ENCODE peak calls at places on chromosomes 4 and X, in five cellular contexts. Z is naive thymus-derived CD4-positive, alpha-beta T cell; F is tibial artery; K is WERI-Rb-1; E is neuronal stem cell. D is an unnamed sample. For H3K36me3, the result is how much of the 10 kb centered on the place peaks cover.

GRCh38 chrX:13109811-13110210 is 65.4 kb upstream of the FAM9C start:
- DNase-seq in Z (no peak), E (no peak), K (no peak), F (no peak), D (no peak)

GRCh38 chr4:122666527-122667245 is 45.8 kb upstream of the IL21 start:
- DNase-seq in E (no peak), Z (no peak), F (no peak), K (no peak), D (no peak)

GRCh38 chr4:25351777-25352421 is 25.2 kb upstream of the ANAPC4 start:
- DNase-seq in F (no peak), Z (no peak), K (no peak), E (no peak), D (no peak)

GRCh38 chr4:80096175-80096850 is 23.3 kb upstream of the ANTXR2 start:
- DNase-seq in F (no peak), E (no peak), Z (no peak), K (no peak), D (no peak)

GRCh38 chr4:83075696-83076095 is 38.8 kb downstream of the PLAC8 start:
- DNase-seq in E (no peak), K (no peak), Z (no peak), F (no peak), D (no peak)

GRCh38 chr4:178681871-178682270 is 1239.6 kb upstream of the AGA start:
- DNase-seq in Z (no peak), E (no peak), K (no peak), F (no peak), D (no peak)

GRCh38 chr4:26779674-26780073 is 81.0 kb upstream of the STIM2 start:
- DNase-seq in E (no peak), K (no peak), Z (no peak), F (no peak), D (no peak)

GRCh38 chr4:158649111-158649680 is 22.5 kb downstream of the C4orf46 start:
- DNase-seq in F (peak), E (no peak), Z (no peak), K (no peak), D (no peak)

GRCh38 chrX:30577362-30577961 is at the start of gene TASL:
- DNase-seq in F (no peak), K (no peak), E (no peak), Z (peak), D (no peak)

GRCh38 chr4:24471623-24472510 is 112.5 kb downstream of the DHX15 start:
- DNase-seq in F (no peak), Z (no peak), K (peak), E (peak), D (peak)

GRCh38 chr4:1039493-1040343 is 28.3 kb downstream of the FGFRL1 start:
- DNase-seq in E (no peak), F (peak), Z (no peak), K (no peak), D (peak)

GRCh38 chrX:111837226-111837625 is 38.8 kb upstream of the TRPC5OS start:
- DNase-seq in F (no peak), Z (no peak), E (no peak), K (no peak), D (no peak)

GRCh38 chrX:23811135-23811781 is 28.3 kb downstream of the SAT1 start:
- DNase-seq in Z (no peak), F (peak), K (no peak), E (no peak), D (no peak)

GRCh38 chr4:154425514-154425913 is 66.1 kb downstream of the DCHS2 start:
- DNase-seq in K (no peak), F (no peak), E (no peak), Z (no peak), D (no peak)

GRCh38 chr4:74631338-74631737 is 163.0 kb downstream of the BTC start:
- DNase-seq in K (no peak), F (no peak), E (no peak), Z (no peak), D (no peak)

GRCh38 chrX:2748815-2749188 is 3.0 kb upstream of the XG start:
- DNase-seq in K (no peak), F (no peak), E (no peak), Z (no peak), D (no peak)

GRCh38 chr4:137852326-137852725 is 320.0 kb upstream of the PCDH18 start:
- DNase-seq in F (no peak), Z (no peak), E (no peak), K (no peak), D (no peak)

GRCh38 chr4:6422105-6422504 is 50.3 kb downstream of the PPP2R2C start:
- DNase-seq in F (no peak), Z (no peak), E (no peak), K (no peak), D (no peak)

GRCh38 chr4:111883557-111883999 is 261.7 kb upstream of the FAM241A start:
- DNase-seq in E (no peak), K (peak), F (no peak), Z (no peak), D (no peak)

GRCh38 chrX:130893356-130894085 is 9.5 kb downstream of the ENOX2 start:
- DNase-seq in E (no peak), K (no peak), F (no peak), Z (no peak), D (no peak)

GRCh38 chr4:125043453-125043852 is 271.3 kb upstream of the FAT4 start:
- DNase-seq in K (no peak), E (no peak), F (no peak), Z (no peak), D (no peak)

GRCh38 chrX:40201486-40201885 is 103.7 kb upstream of the BCOR start:
- DNase-seq in E (no peak), F (no peak), K (no peak), Z (no peak), D (no peak)

GRCh38 chrX:12949927-12950656 is 24.8 kb upstream of the TMSB4X start:
- DNase-seq in K (no peak), Z (peak), F (peak), E (no peak), D (no peak)

GRCh38 chr4:26219206-26219605 is 101.6 kb upstream of the RBPJ start:
- DNase-seq in K (no peak), E (no peak), F (no peak), Z (no peak), D (no peak)

GRCh38 chr4:61411241-61411640 is 211.1 kb downstream of the ADGRL3 start:
- DNase-seq in F (no peak), Z (no peak), E (no peak), K (no peak), D (no peak)

GRCh38 chr4:138865765-138866164 is 149.8 kb upstream of the NOCT start:
- DNase-seq in E (no peak), Z (no peak), K (no peak), F (no peak), D (no peak)

GRCh38 chrX:148612431-148612830 is 112.0 kb downstream of the AFF2 start:
- DNase-seq in F (no peak), E (no peak), Z (no peak), K (no peak), D (no peak)

DNA sequence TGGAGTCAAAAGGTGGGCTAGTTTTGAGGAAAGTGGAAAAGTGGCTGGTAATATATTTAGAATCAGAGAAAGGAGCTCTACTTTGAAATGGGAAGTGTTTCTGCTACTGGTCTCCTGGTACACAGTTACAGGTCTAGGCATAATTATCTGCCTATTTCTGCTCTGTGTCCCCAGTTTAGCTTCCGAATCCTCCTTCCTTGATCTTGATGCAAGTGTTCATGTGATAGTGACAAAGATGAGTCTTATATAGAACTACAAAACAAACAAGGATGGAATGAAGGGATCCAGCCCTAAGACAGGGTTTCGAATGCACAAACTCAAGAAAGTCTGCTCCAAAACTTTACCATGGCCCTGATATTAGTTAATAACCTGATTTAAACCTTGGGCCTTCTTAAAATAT is 580.2 kb downstream of the INPP4B start:
- DNase-seq in Z (no peak), F (no peak), E (no peak), K (no peak), D (no peak)
- H3K4me3 ChIP-seq in Z (no peak), F (no peak), E (no peak), K (no peak), D (no peak)

DNA sequence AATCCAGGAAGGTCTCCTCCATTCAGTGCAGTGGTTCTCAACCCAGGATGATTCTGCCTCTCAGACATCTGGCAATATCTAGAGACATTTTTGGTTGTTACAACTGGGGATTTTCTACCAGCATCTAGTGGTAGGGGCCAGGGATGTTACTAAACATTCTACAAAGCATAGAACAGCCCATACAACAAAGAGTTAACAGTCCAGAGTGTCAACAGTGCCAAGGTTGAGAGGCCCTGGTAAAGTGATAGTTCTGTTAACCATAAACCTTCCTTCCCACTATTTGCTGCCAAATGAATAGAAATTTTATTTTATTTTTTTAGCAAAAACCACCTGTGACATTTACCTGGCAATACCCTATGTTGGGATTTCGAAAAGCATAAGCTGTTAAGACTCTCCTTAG is 92.8 kb upstream of the UCP1 start:
- DNase-seq in Z (no peak), E (no peak), K (no peak), F (no peak), D (no peak)
- H3K36me3 ChIP-seq in Z (under half), E (under half), K (under half), F (under half), D (under half)

GRCh38 chr4:94545296-94545695 is 93.6 kb downstream of the PDLIM5 start:
- DNase-seq in E (no peak), Z (no peak), F (no peak), K (no peak), D (no peak)
- H3K4me3 ChIP-seq in E (no peak), Z (no peak), F (no peak), K (no peak), D (no peak)

DNA sequence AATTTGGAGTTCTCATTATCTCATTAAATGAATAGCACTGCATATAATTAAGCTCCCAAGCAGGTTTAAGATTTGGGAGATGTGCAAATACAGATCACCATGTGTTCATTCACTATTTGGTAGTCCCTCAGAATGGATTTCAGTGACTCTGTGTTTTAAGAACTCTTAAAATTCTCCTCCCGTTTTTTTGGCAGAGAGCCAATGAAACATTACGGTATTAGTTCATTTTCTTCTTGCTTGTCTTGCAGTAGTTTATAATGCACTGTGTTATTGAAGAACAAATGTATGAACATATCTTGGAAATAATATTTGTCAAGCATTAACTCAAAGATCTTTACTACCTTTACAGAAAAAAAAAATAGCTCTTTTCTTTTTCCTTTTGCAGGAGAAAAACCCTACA is 32.7 kb downstream of the KLF3 start:
- DNase-seq in E (no peak), K (no peak), Z (no peak), F (no peak), D (no peak)
- H3K36me3 ChIP-seq in E (under half), K (under half), Z (under half), F (under half), D (under half)

GRCh38 chr4:38804654-38805295 is at the start of gene TLR1:
- DNase-seq in Z (peak), E (no peak), F (no peak), K (no peak), D (no peak)
- H3K4me3 ChIP-seq in Z (peak), E (no peak), F (peak), K (no peak), D (no peak)

GRCh38 chrX:10126834-10127233 is 29.9 kb upstream of the CLCN4 start:
- DNase-seq in E (no peak), Z (no peak), F (no peak), K (no peak), D (no peak)

GRCh38 chrX:10126044-10126443 is 30.7 kb upstream of the CLCN4 start:
- DNase-seq in E (no peak), K (no peak), Z (no peak), F (no peak), D (no peak)

GRCh38 chrX:10124506-10125247 is 32.1 kb upstream of the CLCN4 start:
- DNase-seq in Z (no peak), F (no peak), E (no peak), K (no peak), D (no peak)

GRCh38 chrX:10128386-10128785 is 28.4 kb upstream of the CLCN4 start:
- DNase-seq in E (no peak), K (no peak), F (no peak), Z (no peak), D (no peak)

GRCh38 chrX:10125248-10125615 is 31.5 kb upstream of the CLCN4 start:
- DNase-seq in E (no peak), Z (no peak), K (no peak), F (no peak), D (no peak)
- H3K36me3 ChIP-seq in E (under half), Z (under half), K (under half), F (under half), D (under half)

GRCh38 chrX:102715967-102716366 is 3.7 kb downstream of the GPRASP2 start:
- DNase-seq in F (no peak), Z (no peak), E (no peak), K (no peak), D (no peak)

GRCh38 chrX:102723456-102723855 is 2.9 kb downstream of the GPRASP3 start:
- DNase-seq in K (no peak), F (no peak), Z (no peak), E (no peak), D (no peak)

GRCh38 chrX:102714994-102715393 is 2.7 kb downstream of the GPRASP2 start:
- DNase-seq in K (no peak), E (no peak), F (no peak), Z (no peak), D (peak)

DNA sequence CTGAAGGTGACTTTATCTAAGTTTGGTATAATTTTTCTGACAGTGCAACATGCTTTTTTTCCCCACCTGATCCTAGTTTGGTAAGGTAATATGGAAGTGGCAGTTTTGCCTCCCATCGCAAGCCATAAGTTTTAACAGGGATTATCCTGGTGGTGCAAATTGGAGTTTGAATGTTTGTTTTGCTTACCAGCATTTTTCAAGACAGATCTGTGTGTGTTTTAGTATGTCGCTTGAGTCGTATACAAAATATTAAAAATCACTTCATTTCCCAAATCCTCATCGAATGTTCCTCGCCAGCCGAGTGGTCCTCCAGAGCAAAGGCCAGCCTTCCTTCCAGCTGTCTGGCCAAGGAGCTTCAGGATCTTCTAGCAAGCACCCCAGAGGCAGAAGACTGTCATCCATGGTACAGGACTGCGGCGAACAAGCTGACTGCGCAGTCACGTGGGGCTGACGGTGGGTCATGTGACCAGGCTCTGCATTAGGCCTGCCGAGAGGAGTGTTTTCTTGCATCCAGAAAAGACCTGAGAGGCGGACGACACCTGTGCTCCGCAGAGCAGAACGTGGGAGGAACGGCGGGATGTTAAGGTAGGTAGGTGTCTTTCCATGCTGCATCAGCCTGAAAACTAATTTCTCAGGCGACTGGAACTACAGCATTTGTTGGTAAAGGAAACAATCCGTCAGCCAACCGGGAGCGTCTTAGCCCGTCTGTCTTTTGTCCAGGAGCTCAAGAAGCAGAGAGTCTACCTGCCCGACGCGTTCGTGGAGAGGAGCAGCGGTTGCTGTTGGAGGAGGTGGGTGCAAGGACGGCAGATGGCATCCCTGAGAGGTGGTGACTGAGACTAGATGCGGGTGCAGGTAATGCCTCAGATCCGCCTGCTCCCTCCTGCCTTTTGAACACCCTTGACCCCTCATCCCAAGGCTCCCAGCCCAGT is at the start of gene GPRASP3:
- DNase-seq in E (peak), Z (peak), K (peak), F (peak), D (peak)
- H3K4me3 ChIP-seq in E (no peak), Z (peak), K (peak), F (peak), D (no peak)

D was measured in H7.